ENCODE peak calls at places on chromosomes 7 and 10, in ten cellular contexts. M is B cell; R is Panc1; E is upper lobe of right lung; I is sciatic nerve; Q is gastroesophageal sphincter; F is CD4-positive, CD25-positive, alpha-beta regulatory T cell; U is activated T-cell treated with anti-CD3 and anti-CD28 coated beads, Interleukin-2, amount 50 U/mL, for 4 hours; X is activated CD8-positive, alpha-beta T cell treated with anti-CD3 and anti-CD28 coated beads, Interleukin-2, amount 10 ng/mL, durations not matched to agents 7 days and 5 days; O is central memory CD8-positive, alpha-beta T cell. K is an unnamed sample.

GRCh38 chr7:70093496-70093895 is 495.2 kb downstream of the AUTS2 start:
- ATAC-seq in M (no peak), R (no peak), E (peak; percentile 29), I (no peak), Q (no peak), F (no peak), U (no peak), X (no peak), O (no peak), K (no peak)

GRCh38 chr7:127632276-127632910 is 14.5 kb upstream of the PAX4 start:
- ATAC-seq in M (no peak), R (no peak), E (no peak), I (no peak), Q (no peak), F (no peak), U (no peak), X (no peak), O (no peak), K (no peak)

GRCh38 chr7:74544706-74545469 is 91.2 kb downstream of the GTF2IRD1 start:
- ATAC-seq in M (no peak), R (peak; percentile 87), E (peak; percentile 87), I (peak; percentile 23), Q (no peak), F (no peak), U (peak; percentile 48), X (no peak), O (no peak), K (peak; percentile 65)

GRCh38 chr7:141490474-141490873 is 60.7 kb upstream of the AGK start:
- ATAC-seq in M (no peak), R (no peak), E (no peak), I (no peak), Q (no peak), F (no peak), U (no peak), X (no peak), O (no peak), K (no peak)

GRCh38 chr7:43799605-43800004 is 41.1 kb downstream of the BLVRA start:
- ATAC-seq in M (no peak), R (peak; percentile 66), E (peak; percentile 69), I (no peak), Q (no peak), F (no peak), U (no peak), X (no peak), O (no peak), K (no peak)

GRCh38 chr10:7998831-7999230 is 55.7 kb upstream of the GATA3 start:
- ATAC-seq in M (no peak), R (no peak), E (no peak), I (no peak), Q (no peak), F (no peak), U (no peak), X (no peak), O (no peak), K (no peak)

GRCh38 chr10:130547368-130547767 is 411.2 kb downstream of the GLRX3 start:
- ATAC-seq in M (no peak), R (peak; percentile 77), E (no peak), I (no peak), Q (no peak), F (no peak), U (no peak), X (no peak), O (no peak), K (no peak)

GRCh38 chr7:29309041-29309860 is 114.7 kb downstream of the CHN2 start:
- ATAC-seq in M (no peak), R (no peak), E (no peak), I (no peak), Q (no peak), F (no peak), U (no peak), X (no peak), O (no peak), K (no peak)

GRCh38 chr7:33937871-33938270 is 32.5 kb downstream of the BMPER start:
- ATAC-seq in M (no peak), R (no peak), E (no peak), I (no peak), Q (no peak), F (no peak), U (no peak), X (no peak), O (no peak), K (no peak)

GRCh38 chr10:23897267-23897666 is 311.7 kb upstream of the KIAA1217 start:
- ATAC-seq in M (no peak), R (no peak), E (no peak), I (no peak), Q (no peak), F (no peak), U (no peak), X (no peak), O (no peak), K (no peak)

GRCh38 chr7:105316578-105317375 is 71.9 kb downstream of the SRPK2 start:
- ATAC-seq in M (no peak), R (no peak), E (no peak), I (no peak), Q (no peak), F (no peak), U (no peak), X (no peak), O (no peak), K (no peak)

GRCh38 chr10:132985546-132985900 is 43.2 kb upstream of the CFAP46 start:
- ATAC-seq in M (no peak), R (no peak), E (no peak), I (no peak), Q (no peak), F (no peak), U (no peak), X (no peak), O (no peak), K (no peak)

GRCh38 chr10:76287856-76288255 is 856.4 kb downstream of the LRMDA start:
- ATAC-seq in M (no peak), R (no peak), E (no peak), I (no peak), Q (no peak), F (no peak), U (no peak), X (no peak), O (no peak), K (no peak)

GRCh38 chr7:24059775-24060174 is 224.2 kb upstream of the NPY start:
- ATAC-seq in M (no peak), R (no peak), E (no peak), I (no peak), Q (no peak), F (no peak), U (no peak), X (no peak), O (no peak), K (no peak)

GRCh38 chr7:115748123-115748738 is 282.3 kb downstream of the TFEC start:
- ATAC-seq in M (no peak), R (peak; percentile 74), E (no peak), I (no peak), Q (no peak), F (no peak), U (no peak), X (no peak), O (no peak), K (no peak)

GRCh38 chr7:44368885-44369284 is 43.5 kb upstream of the CAMK2B start:
- ATAC-seq in M (no peak), R (no peak), E (no peak), I (no peak), Q (no peak), F (no peak), U (no peak), X (no peak), O (no peak), K (no peak)

GRCh38 chr10:51273572-51273971 is 199.3 kb downstream of the PRKG1 start:
- ATAC-seq in M (no peak), R (no peak), E (peak; percentile 80), I (peak; percentile 38), Q (no peak), F (no peak), U (no peak), X (no peak), O (no peak), K (no peak)

GRCh38 chr7:87816389-87816788 is 59.8 kb downstream of the SLC25A40 start:
- ATAC-seq in M (no peak), R (no peak), E (no peak), I (no peak), Q (no peak), F (no peak), U (no peak), X (no peak), O (no peak), K (no peak)

GRCh38 chr7:150404172-150404784 is 25.1 kb downstream of the ZNF775 start:
- ATAC-seq in M (no peak), R (no peak), E (peak; percentile 1), I (no peak), Q (no peak), F (no peak), U (no peak), X (no peak), O (no peak), K (no peak)